ENCODE peak calls at places on chromosomes 5 and 9, in four cellular contexts. A is SJSA1, E is PC-9, Y is breast epithelium. D is an unnamed sample.

GRCh38 chr9:32551491-32552049 is 557 bp upstream of the SMIM27 start:
- DNase-seq in A (no peak), E (no peak), Y (peak; percentile 32), D (peak; percentile 31)

GRCh38 chr9:19408316-19408692 is 505 bp upstream of the ACER2 start:
- DNase-seq in A (no peak), E (no peak), Y (no peak), D (peak; percentile 14)

GRCh38 chr9:123438821-123439220 is 82.8 kb downstream of the CRB2 start:
- DNase-seq in A (no peak), E (no peak), Y (no peak), D (no peak)

GRCh38 chr5:122424211-122424610 is 112.2 kb downstream of the SNCAIP start:
- DNase-seq in A (no peak), E (no peak), Y (no peak), D (no peak)

GRCh38 chr9:105063665-105064247 is 135.8 kb upstream of the ABCA1 start:
- DNase-seq in A (peak; percentile 70), E (peak; percentile 19), Y (no peak), D (no peak)

GRCh38 chr5:66796306-66797292 is 200.4 kb downstream of the MAST4 start:
- DNase-seq in A (no peak), E (no peak), Y (no peak), D (no peak)

GRCh38 chr5:52824827-52825226 is 37.1 kb downstream of the ITGA1 start:
- DNase-seq in A (no peak), E (no peak), Y (no peak), D (no peak)

GRCh38 chr9:110088099-110088498 is 119.9 kb downstream of the C9orf152 start:
- DNase-seq in A (no peak), E (no peak), Y (no peak), D (no peak)

GRCh38 chr9:111482656-111483418 is 1.3 kb downstream of the ECPAS start:
- DNase-seq in A (peak; percentile 67), E (peak; percentile 84), Y (peak; percentile 52), D (peak; percentile 74)

GRCh38 chr5:77326986-77327734 is 116.7 kb downstream of the PDE8B start:
- DNase-seq in A (no peak), E (no peak), Y (no peak), D (no peak)

GRCh38 chr9:92798358-92798757 is 33.7 kb upstream of the BICD2 start:
- DNase-seq in A (no peak), E (no peak), Y (no peak), D (no peak)

GRCh38 chr5:95486185-95486584 is 68.6 kb downstream of the SKIC3 start:
- DNase-seq in A (no peak), E (no peak), Y (no peak), D (no peak)

GRCh38 chr5:181114844-181115778 is 15.9 kb downstream of the OR2V1 start:
- DNase-seq in A (no peak), E (peak; percentile 46), Y (no peak), D (no peak)

GRCh38 chr5:181217805-181218065 is 5.3 kb upstream of the TRIM41 start:
- DNase-seq in A (no peak), E (peak; percentile 54), Y (no peak), D (no peak)

GRCh38 chr5:113546711-113547159 is 33.2 kb downstream of the YTHDC2 start:
- DNase-seq in A (peak; percentile 61), E (no peak), Y (peak; percentile 18), D (no peak)
- H3K36me3 ChIP-seq in A (peaks cover 63% of the 10 kb centered on the region), E (peaks cover 4% of the 10 kb centered on the region), Y (no peaks in the 10 kb centered on the region), D (peaks cover 9% of the 10 kb centered on the region)

GRCh38 chr5:72816297-72817075 is at the start of gene TNPO1:
- DNase-seq in A (peak; percentile 95), E (peak; percentile 92), Y (peak; percentile 87), D (peak; percentile 91)

GRCh38 chr5:72817076-72817476 is 615 bp downstream of the TNPO1 start:
- DNase-seq in A (no peak), E (no peak), Y (peak; percentile 35), D (peak; percentile 6)

GRCh38 chr5:72814104-72814503 is 2.4 kb upstream of the TNPO1 start:
- DNase-seq in A (no peak), E (no peak), Y (no peak), D (no peak)

GRCh38 chr5:72815580-72816296 is 723 bp upstream of the TNPO1 start:
- DNase-seq in A (no peak), E (no peak), Y (no peak), D (no peak)

GRCh38 chr5:72814864-72815263 is 1.6 kb upstream of the TNPO1 start:
- DNase-seq in A (no peak), E (no peak), Y (no peak), D (no peak)
- H3K36me3 ChIP-seq in A (peaks cover 8% of the 10 kb centered on the region), E (no peaks in the 10 kb centered on the region), Y (no peaks in the 10 kb centered on the region), D (no peaks in the 10 kb centered on the region)

GRCh38 chr5:146248536-146248935 is 45.1 kb downstream of the RBM27 start:
- DNase-seq in A (no peak), E (no peak), Y (no peak), D (no peak)

GRCh38 chr5:146254223-146254622 is 50.8 kb downstream of the RBM27 start:
- DNase-seq in A (no peak), E (no peak), Y (no peak), D (no peak)

DNA sequence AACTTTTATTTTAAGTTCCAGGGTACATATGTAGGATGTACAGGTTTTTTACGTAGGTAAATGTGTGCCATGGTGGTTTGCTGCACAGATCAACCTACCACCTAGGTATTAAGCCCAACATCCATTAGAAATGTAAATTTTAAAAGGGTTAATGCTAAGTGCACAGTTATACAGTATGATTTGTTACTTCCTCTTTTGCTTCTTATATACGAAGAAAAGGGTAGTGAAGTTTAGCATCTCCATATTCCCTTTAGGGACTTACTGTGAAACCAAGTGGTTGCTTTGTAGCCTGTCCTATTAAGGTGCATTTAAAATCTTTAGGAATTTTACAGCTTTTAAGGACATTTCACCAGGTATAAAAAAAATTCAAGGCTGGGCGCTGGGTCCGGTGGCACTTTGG is 46.4 kb downstream of the RBM27 start:
- DNase-seq in A (no peak), E (no peak), Y (no peak), D (no peak)
- H3K36me3 ChIP-seq in A (peaks cover 46% of the 10 kb centered on the region), E (peaks cover 8% of the 10 kb centered on the region), Y (peaks cover 7% of the 10 kb centered on the region), D (peaks cover 5% of the 10 kb centered on the region)

DNA sequence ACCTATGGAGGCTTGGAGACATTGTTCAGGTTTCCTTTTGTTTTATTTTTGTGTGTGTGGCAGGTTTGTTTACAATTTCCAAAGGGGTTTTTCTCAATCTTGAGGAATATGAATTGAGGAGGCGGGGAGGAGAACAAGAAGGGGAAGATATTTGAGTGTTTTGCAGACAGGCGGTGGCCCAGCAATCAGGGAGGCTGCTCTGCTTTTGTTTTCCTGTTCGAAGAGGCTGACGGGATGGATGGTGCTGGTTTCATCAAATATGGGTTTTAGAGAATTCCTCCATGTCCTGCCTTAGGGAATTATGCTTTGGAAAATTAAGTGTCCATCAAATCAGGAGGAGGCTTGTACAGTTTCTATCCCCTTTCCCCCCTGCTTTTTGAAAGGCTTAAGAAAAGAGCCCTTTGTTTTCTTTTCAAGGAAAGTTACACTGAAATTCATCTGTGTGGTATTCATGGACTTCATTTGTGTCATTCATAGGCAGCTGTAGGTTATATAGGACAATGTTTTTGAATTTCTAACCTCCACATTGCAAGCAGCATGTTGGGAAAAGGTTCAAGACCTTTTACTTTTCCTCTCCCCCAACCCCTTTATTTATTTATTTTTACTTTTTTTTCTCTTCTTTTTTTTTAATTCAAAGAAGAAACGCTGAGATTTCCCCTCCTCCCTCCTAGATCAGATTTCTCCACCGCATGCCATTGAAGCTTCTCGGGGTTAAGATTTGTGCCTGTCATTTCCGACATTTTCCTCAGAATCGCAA is 107.4 kb downstream of the ZNF462 start:
- DNase-seq in A (peak; percentile 18), E (no peak), Y (no peak), D (no peak)
- H3K36me3 ChIP-seq in A (peaks cover 31% of the 10 kb centered on the region), E (no peaks in the 10 kb centered on the region), Y (no peaks in the 10 kb centered on the region), D (no peaks in the 10 kb centered on the region)

GRCh38 chr9:133366435-133366834 is 9.4 kb downstream of the SURF4 start:
- DNase-seq in A (no peak), E (no peak), Y (no peak), D (no peak)
- H3K36me3 ChIP-seq in A (peaks cover 97% of the 10 kb centered on the region), E (peaks cover 38% of the 10 kb centered on the region), Y (no peaks in the 10 kb centered on the region), D (peaks cover 56% of the 10 kb centered on the region)

D was measured in CD8-positive, alpha-beta memory T cell.